ENCODE peak calls at places on chromosomes 12 and 14, in five cellular contexts. S, L, Q, P and W are unnamed samples.
A peak's percentile ranks its signal among the peaks of the same experiment; 100 is the strongest.

GRCh38 chr12:1916396-1917171 is 1.9 kb downstream of the CACNA2D4 start:
- DNase-seq in P (no peak), L (peak; percentile 55), S (no peak), Q (no peak), W (no peak)

GRCh38 chr12:92292016-92292415 is 146.4 kb upstream of the BTG1 start:
- DNase-seq in P (peak; percentile 30), L (no peak), S (no peak), Q (no peak), W (no peak)

GRCh38 chr12:42187799-42188198 is 43.1 kb upstream of the GXYLT1 start:
- DNase-seq in Q (no peak), P (no peak), L (no peak), S (no peak), W (no peak)

GRCh38 chr12:117744418-117744817 is 224.4 kb downstream of the KSR2 start:
- DNase-seq in L (no peak), Q (no peak), P (no peak), S (no peak), W (no peak)

GRCh38 chr12:123601602-123602489 is at the start of gene DDX55:
- DNase-seq in L (peak; percentile 86), S (peak; percentile 70), P (peak; percentile 95), Q (peak; percentile 9), W (no peak)

GRCh38 chr12:1606021-1606622 is 11.7 kb upstream of the FBXL14 start:
- DNase-seq in L (peak; percentile 91), S (peak; percentile 99), P (peak; percentile 95), Q (no peak), W (no peak)

GRCh38 chr14:62462996-62463395 is 582.3 kb downstream of the KCNH5 start:
- DNase-seq in Q (no peak), L (no peak), P (no peak), S (no peak), W (no peak)

GRCh38 chr12:109744991-109745942 is 31.6 kb downstream of the FAM222A start:
- DNase-seq in L (peak; percentile 5), Q (no peak), P (no peak), S (no peak), W (no peak)

GRCh38 chr12:40566246-40566645 is 126.0 kb upstream of the CNTN1 start:
- DNase-seq in S (no peak), Q (no peak), P (no peak), L (no peak), W (no peak)

GRCh38 chr12:131112690-131113290 is 159.1 kb downstream of the ADGRD1 start:
- DNase-seq in L (no peak), P (peak; percentile 62), Q (no peak), S (peak; percentile 33), W (no peak)

GRCh38 chr14:69561893-69562292 is 12.8 kb downstream of the CCDC177 start:
- DNase-seq in L (no peak), S (no peak), Q (no peak), P (no peak), W (no peak)

GRCh38 chr12:116389990-116390655 is 112.6 kb upstream of the MED13L start:
- DNase-seq in L (peak; percentile 94), S (peak; percentile 86), Q (peak; percentile 84), P (peak; percentile 94), W (peak; percentile 95)

GRCh38 chr14:71521238-71521637 is 411.0 kb upstream of the RGS6 start:
- DNase-seq in S (no peak), L (no peak), P (no peak), Q (no peak), W (no peak)

GRCh38 chr12:4052691-4053090 is 179.5 kb upstream of the PARP11 start:
- DNase-seq in L (no peak), Q (no peak), P (no peak), S (no peak), W (no peak)

GRCh38 chr12:66695130-66695529 is 16.3 kb upstream of the GRIP1 start:
- DNase-seq in P (no peak), S (no peak), Q (no peak), L (no peak), W (no peak)

GRCh38 chr12:47651368-47652254 is 54.2 kb downstream of the RPAP3 start:
- DNase-seq in Q (no peak), S (no peak), P (peak; percentile 84), L (peak; percentile 79), W (peak; percentile 4)

GRCh38 chr12:47190271-47190750 is 110.6 kb upstream of the AMIGO2 start:
- DNase-seq in Q (no peak), P (peak; percentile 24), S (no peak), L (peak; percentile 30), W (no peak)

GRCh38 chr12:101044512-101045074 is 165.4 kb downstream of the SLC5A8 start:
- DNase-seq in S (no peak), L (peak; percentile 26), P (no peak), Q (no peak), W (no peak)

DNA sequence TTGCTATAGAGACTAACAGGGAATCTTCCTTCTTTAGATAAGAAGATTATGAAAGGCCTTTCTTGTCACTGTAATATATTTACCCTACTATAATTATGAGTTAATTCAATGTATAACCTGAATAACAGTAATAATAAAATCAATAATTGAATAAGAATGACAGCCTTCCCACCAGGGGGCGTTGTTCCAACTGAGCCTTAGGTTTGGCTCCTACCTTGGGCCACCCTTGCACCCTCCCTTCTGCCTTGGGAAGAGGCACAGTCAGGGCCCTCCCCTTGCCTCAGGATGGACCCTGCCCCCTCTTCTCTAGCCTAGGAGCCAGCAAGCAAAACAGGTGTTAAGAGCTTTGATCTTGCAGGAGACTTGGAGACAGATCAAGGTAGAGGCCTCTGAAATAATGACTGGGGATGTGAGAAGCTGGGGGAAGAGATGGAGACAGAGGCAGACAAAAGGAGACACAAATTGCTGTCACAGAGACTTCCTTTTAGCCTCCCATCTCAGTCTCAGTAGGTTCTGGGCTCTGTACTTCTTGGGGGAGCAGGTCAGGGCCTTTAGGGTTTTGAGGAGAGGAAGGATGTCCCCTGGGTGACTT is 40.1 kb upstream of the CISTR start:
- DNase-seq in Q (no peak), P (peak; percentile 47), L (no peak), S (no peak), W (no peak)
- TF ChIP-seq CTCF in Q (peak; percentile 63), P (peak; percentile 47), L (peak; percentile 42), S (peak; percentile 57), W (peak; percentile 34)

GRCh38 chr14:103527408-103528157 is 1.4 kb upstream of the TRMT61A start:
- DNase-seq in S (no peak), L (no peak), P (peak; percentile 44), Q (no peak), W (no peak)

GRCh38 chr14:103526914-103527248 is 2.1 kb upstream of the TRMT61A start:
- DNase-seq in S (no peak), P (no peak), Q (no peak), L (no peak), W (no peak)

GRCh38 chr14:103529383-103530365 is 678 bp downstream of the TRMT61A start:
- DNase-seq in L (no peak), P (no peak), S (no peak), Q (no peak), W (no peak)

GRCh38 chr14:103528512-103529382 is at the start of gene TRMT61A:
- DNase-seq in S (no peak), Q (no peak), L (peak; percentile 94), P (peak; percentile 96), W (no peak)

DNA sequence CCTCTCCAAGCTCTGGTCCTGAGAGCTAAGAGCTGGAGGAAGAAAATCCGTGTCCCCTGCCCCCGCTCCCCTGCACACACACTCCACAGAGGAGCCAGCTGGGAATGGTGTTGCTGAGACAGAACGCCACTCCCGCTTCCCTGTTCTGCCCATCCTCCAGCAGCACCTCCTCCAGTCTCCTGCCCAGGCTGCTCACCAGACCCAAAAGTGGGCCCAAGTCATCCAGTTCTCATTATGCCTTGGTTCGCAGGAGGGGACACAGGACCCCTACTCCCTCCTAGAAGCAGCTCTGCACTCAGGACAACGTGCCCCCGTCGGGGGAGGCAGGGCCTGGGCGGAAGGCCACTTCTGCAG is 861 bp upstream of the TRMT61A start:
- DNase-seq in L (peak; percentile 37), S (no peak), P (peak; percentile 71), Q (no peak), W (no peak)
- H3K4me3 ChIP-seq in L (peak overlapping the region; percentile 70), S (peak overlapping the region; percentile 100), P (peak overlapping the region; percentile 92), Q (peak overlapping the region; percentile 57), W (peak overlapping the region; percentile 93)

GRCh38 chr14:45201908-45202307 is 51.1 kb downstream of the MIS18BP1 start:
- DNase-seq in Q (no peak), L (peak; percentile 29), P (peak; percentile 22), S (no peak), W (no peak)
- TF ChIP-seq CTCF in Q (no peak), L (no peak), P (no peak), S (peak; percentile 57), W (peak; percentile 36)

DNA sequence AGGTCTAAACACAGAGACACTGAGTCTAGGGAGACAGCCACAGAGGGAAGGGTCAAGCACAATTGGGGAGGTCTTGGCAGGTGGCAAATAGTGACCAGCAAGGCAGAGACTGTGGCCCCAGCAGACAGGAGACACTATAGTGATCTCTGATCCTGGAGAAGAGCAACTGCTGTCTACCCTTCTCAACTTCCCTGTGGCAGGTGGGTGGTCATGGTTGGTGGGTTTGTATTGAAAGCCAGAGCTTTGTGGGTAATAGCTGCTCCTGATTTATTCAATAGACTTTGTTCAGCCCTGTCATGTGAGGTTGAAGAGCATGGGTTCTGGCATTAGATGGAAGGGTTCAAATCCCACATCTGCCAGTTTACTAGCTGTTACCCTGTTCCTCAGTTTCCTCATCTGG is 185.6 kb upstream of the RMST start:
- DNase-seq in P (no peak), S (no peak), L (no peak), Q (no peak), W (no peak)
- H3K4me3 ChIP-seq in P (no peak overlapping the region), S (no peak overlapping the region), L (no peak overlapping the region), Q (no peak overlapping the region), W (no peak overlapping the region)

GRCh38 chr12:6753772-6754356 is 923 bp upstream of the MLF2 start:
- DNase-seq in S (no peak), Q (no peak), L (no peak), P (no peak), W (no peak)

GRCh38 chr12:6751767-6752166 is 1.2 kb downstream of the MLF2 start:
- DNase-seq in Q (no peak), S (no peak), L (no peak), P (no peak), W (no peak)

GRCh38 chr12:6752181-6752930 is 585 bp downstream of the MLF2 start:
- DNase-seq in Q (no peak), P (peak; percentile 76), S (no peak), L (peak; percentile 58), W (no peak)

GRCh38 chr12:6754406-6754805 is 1.5 kb upstream of the MLF2 start:
- DNase-seq in Q (no peak), L (no peak), S (no peak), P (no peak), W (no peak)

GRCh38 chr12:6752931-6753771 is at the start of gene MLF2:
- DNase-seq in P (peak; percentile 100), S (peak; percentile 97), Q (peak; percentile 93), L (peak; percentile 100), W (peak; percentile 96)
- TF ChIP-seq CTCF in P (no peak), S (peak; percentile 98), Q (no peak), L (no peak), W (peak; percentile 94)